ENCODE peak calls at places on chromosomes 3 and 15, in seven cellular contexts. Q is PC-3, L is K562, P is HCT116, N is mesenchymal stem cell, S is GM23338, H is IMR-90. V is an unnamed sample.

GRCh38 chr15:77533530-77533929 is 99.2 kb downstream of the LINGO1 start:
- DNase-seq in L (no peak), Q (no peak), P (no peak), N (no peak), H (no peak), S (peak), V (no peak)

GRCh38 chr15:63402498-63403253 is 21.0 kb upstream of the CA12 start:
- DNase-seq in N (peak), H (peak), P (no peak), Q (peak), L (peak), S (peak), V (peak)

GRCh38 chr3:175656451-175656850 is 797.3 kb downstream of the NAALADL2 start:
- DNase-seq in Q (peak), L (no peak), H (no peak), N (no peak), S (no peak), P (no peak), V (no peak)

GRCh38 chr3:174614046-174614445 is 245.1 kb upstream of the NAALADL2 start:
- DNase-seq in Q (no peak), P (no peak), H (no peak), S (no peak), N (peak), L (no peak), V (no peak)

GRCh38 chr3:132874701-132875100 is 152.5 kb upstream of the NPHP3 start:
- DNase-seq in L (no peak), S (no peak), Q (no peak), H (no peak), N (no peak), P (no peak), V (no peak)

GRCh38 chr3:139434764-139435291 is 41.5 kb downstream of the RBP2 start:
- DNase-seq in S (peak), Q (peak), H (peak), P (no peak), N (peak), L (no peak), V (no peak)

GRCh38 chr3:171417813-171418212 is 42.4 kb downstream of the TNIK start:
- DNase-seq in S (no peak), H (peak), Q (peak), P (no peak), L (no peak), N (peak), V (peak)

GRCh38 chr3:187889601-187890404 is 144.5 kb upstream of the BCL6 start:
- DNase-seq in N (peak), H (no peak), L (peak), P (peak), Q (no peak), S (no peak), V (no peak)

GRCh38 chr15:36370735-36371115 is 208.7 kb upstream of the CDIN1 start:
- DNase-seq in P (peak), H (peak), S (no peak), N (peak), L (no peak), Q (peak), V (peak)

GRCh38 chr3:60182697-60183096 is 1068.6 kb downstream of the FHIT start:
- DNase-seq in P (no peak), L (no peak), Q (no peak), S (peak), N (no peak), H (no peak), V (no peak)

GRCh38 chr3:8713901-8714759 is 19.5 kb upstream of the CAV3 start:
- DNase-seq in N (no peak), P (peak), Q (no peak), H (no peak), L (peak), S (peak), V (peak)

GRCh38 chr15:55737373-55737772 is 5.6 kb downstream of the PRTG start:
- DNase-seq in P (no peak), H (peak), N (peak), L (no peak), Q (no peak), S (peak), V (no peak)

GRCh38 chr3:196572389-196572788 is 3.9 kb downstream of the FBXO45 start:
- DNase-seq in H (no peak), N (no peak), L (peak), Q (no peak), S (no peak), P (no peak), V (no peak)

GRCh38 chr3:137519602-137520001 is 244.5 kb upstream of the SOX14 start:
- DNase-seq in H (no peak), L (no peak), N (no peak), P (no peak), S (no peak), Q (no peak), V (no peak)

GRCh38 chr15:76153241-76154197 is 93.7 kb downstream of the TMEM266 start:
- DNase-seq in N (no peak), P (no peak), H (no peak), Q (no peak), L (no peak), S (no peak), V (no peak)

GRCh38 chr3:23685484-23686258 is 120.1 kb upstream of the UBE2E1 start:
- DNase-seq in S (peak), L (peak), Q (peak), N (peak), H (peak), P (peak), V (peak)

GRCh38 chr3:70832035-70832795 is 519.8 kb upstream of the MDFIC2 start:
- DNase-seq in Q (peak), P (no peak), H (peak), N (peak), L (no peak), S (no peak), V (peak)

GRCh38 chr15:66287461-66288055 is 5.8 kb upstream of the DIS3L start:
- DNase-seq in Q (peak), S (peak), N (peak), L (peak), P (no peak), H (peak), V (peak)

GRCh38 chr3:53806182-53807116 is 39.8 kb downstream of the CHDH start:
- DNase-seq in S (no peak), P (no peak), H (peak), Q (peak), L (no peak), N (peak), V (peak)

GRCh38 chr3:133487920-133488540 is 85.5 kb upstream of the CDV3 start:
- DNase-seq in N (peak), P (no peak), S (peak), L (peak), Q (peak), H (peak), V (peak)

GRCh38 chr3:67357610-67358458 is 296.6 kb downstream of the SUCLG2 start:
- DNase-seq in Q (peak), L (peak), P (peak), H (peak), S (peak), N (peak), V (no peak)

GRCh38 chr15:40081691-40082194 is 26.9 kb downstream of the BMF start:
- DNase-seq in N (peak), L (peak), P (no peak), H (peak), S (peak), Q (peak), V (peak)

GRCh38 chr3:165521131-165521871 is 315.9 kb downstream of the BCHE start:
- DNase-seq in L (no peak), N (no peak), P (no peak), H (no peak), S (no peak), Q (no peak), V (no peak)

GRCh38 chr15:26011916-26012315 is 148.8 kb upstream of the ATP10A start:
- DNase-seq in N (no peak), P (no peak), Q (no peak), H (no peak), S (no peak), L (no peak), V (no peak)

GRCh38 chr3:19898725-19899124 is 35.3 kb downstream of the EFHB start:
- DNase-seq in S (no peak), L (no peak), P (no peak), H (peak), N (no peak), Q (peak), V (peak)

GRCh38 chr3:42501681-42502428 is 588 bp upstream of the VIPR1 start:
- DNase-seq in L (peak), N (peak), H (peak), Q (peak), S (peak), P (no peak), V (no peak)

GRCh38 chr3:150408232-150409124 is at the start of gene TSC22D2:
- DNase-seq in S (peak), H (peak), L (peak), Q (peak), P (peak), N (peak), V (peak)

GRCh38 chr15:84023636-84024035 is 211.9 kb upstream of the GOLGA6L4 start:
- DNase-seq in N (peak), S (peak), H (peak), P (peak), Q (peak), L (peak), V (no peak)

GRCh38 chr3:105957722-105958121 is 88.9 kb upstream of the CBLB start:
- DNase-seq in N (no peak), H (peak), P (no peak), S (no peak), Q (peak), L (no peak), V (peak)

GRCh38 chr3:53150247-53151085 is 10.5 kb upstream of the PRKCD start:
- DNase-seq in Q (peak), N (no peak), L (no peak), S (no peak), H (peak), P (peak), V (peak)

GRCh38 chr3:170225166-170225565 is 2.9 kb downstream of the PRKCI start:
- DNase-seq in P (no peak), N (no peak), Q (no peak), H (no peak), S (no peak), L (no peak), V (no peak)

GRCh38 chr3:193052294-193052693 is 134.6 kb upstream of the MB21D2 start:
- DNase-seq in L (no peak), N (no peak), S (no peak), P (no peak), H (no peak), Q (no peak), V (no peak)

GRCh38 chr15:55475842-55476241 is 32.2 kb downstream of the DNAAF4 start:
- DNase-seq in S (no peak), H (no peak), L (no peak), P (no peak), N (no peak), Q (no peak), V (no peak)

GRCh38 chr3:67198374-67198773 is 200.3 kb downstream of the KBTBD8 start:
- DNase-seq in N (no peak), H (no peak), P (no peak), L (no peak), S (peak), Q (no peak), V (no peak)

GRCh38 chr3:153372326-153372725 is 210.3 kb downstream of the RAP2B start:
- DNase-seq in Q (peak), S (no peak), L (no peak), H (peak), N (no peak), P (no peak), V (peak)

GRCh38 chr15:85414495-85414894 is 34.1 kb downstream of the AKAP13 start:
- DNase-seq in Q (peak), H (peak), L (no peak), S (no peak), N (peak), P (no peak), V (peak)

GRCh38 chr3:143135150-143135549 is 15.6 kb downstream of the CHST2 start:
- DNase-seq in N (peak), L (no peak), H (peak), P (no peak), Q (peak), S (no peak), V (peak)

GRCh38 chr3:30693470-30694120 is 87.2 kb downstream of the TGFBR2 start:
- DNase-seq in H (peak), Q (peak), S (peak), L (peak), N (peak), P (peak), V (peak)

GRCh38 chr15:40932146-40932545 is 3.0 kb downstream of the DLL4 start:
- DNase-seq in N (no peak), L (no peak), H (no peak), Q (no peak), P (no peak), S (no peak), V (peak)

DNA sequence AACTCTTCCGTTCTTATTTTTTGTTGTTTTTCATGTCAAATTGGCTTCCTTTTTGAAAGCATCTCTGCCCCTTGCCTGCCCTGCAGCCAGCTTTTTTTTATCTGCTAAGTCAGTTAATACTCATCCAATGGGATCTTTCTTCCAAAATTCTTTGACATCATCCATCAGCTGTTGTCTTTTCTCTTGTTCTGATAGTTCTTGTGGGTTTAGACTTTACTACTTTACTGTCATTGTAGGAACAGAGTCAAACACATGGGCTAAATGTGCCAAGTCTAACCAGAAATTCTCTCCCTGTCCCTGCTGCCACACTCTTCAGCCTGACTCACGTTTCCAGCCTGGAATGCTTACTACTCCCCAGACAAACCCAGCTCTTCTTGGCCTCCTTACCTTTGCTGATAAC is 10.7 kb upstream of the VPS8 start:
- DNase-seq in H (no peak), N (no peak), L (no peak), P (no peak), S (no peak), Q (no peak), V (no peak)
- H2AFZ ChIP-seq in H (no peak), N (no peak), L (no peak), P (no peak), S (peak), Q (no peak), V (peak)

DNA sequence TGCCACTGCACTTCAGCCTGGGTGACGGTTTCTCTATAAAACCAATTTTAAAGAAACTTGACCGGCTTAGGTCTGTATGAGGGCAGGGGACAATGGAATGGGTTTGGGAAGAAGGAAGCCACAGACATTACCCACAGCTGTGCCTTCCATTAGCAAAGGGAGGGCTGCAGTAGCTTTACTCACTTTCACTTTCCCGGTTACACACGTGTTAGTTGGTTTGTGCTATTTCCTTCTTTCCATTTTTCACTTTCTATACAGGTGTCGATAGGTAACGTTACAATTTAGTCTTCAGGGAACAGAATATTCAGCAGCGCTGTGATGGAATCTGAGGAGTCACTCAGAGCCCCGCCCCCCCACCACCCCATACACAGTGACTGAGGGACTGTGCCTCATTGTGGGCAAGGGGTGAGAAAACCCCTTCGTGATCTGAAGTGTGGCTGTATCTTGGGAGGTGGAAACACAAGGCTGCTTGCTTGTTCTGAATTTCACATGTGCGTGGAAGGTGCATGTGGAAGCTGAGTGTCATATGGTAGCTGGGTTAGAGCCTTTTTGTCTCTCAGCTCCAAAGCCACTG is 44.8 kb upstream of the RPL32 start:
- DNase-seq in S (no peak), P (no peak), H (no peak), Q (no peak), L (no peak), N (no peak), V (peak)
- H2AFZ ChIP-seq in S (no peak), P (no peak), H (peak), Q (no peak), L (peak), N (no peak), V (no peak)

GRCh38 chr15:31403096-31403495 is 76.5 kb downstream of the KLF13 start:
- DNase-seq in Q (no peak), P (no peak), H (peak), S (no peak), L (no peak), N (no peak), V (peak)
- H2AFZ ChIP-seq in Q (no peak), P (no peak), H (no peak), S (no peak), L (no peak), N (no peak), V (peak)

DNA sequence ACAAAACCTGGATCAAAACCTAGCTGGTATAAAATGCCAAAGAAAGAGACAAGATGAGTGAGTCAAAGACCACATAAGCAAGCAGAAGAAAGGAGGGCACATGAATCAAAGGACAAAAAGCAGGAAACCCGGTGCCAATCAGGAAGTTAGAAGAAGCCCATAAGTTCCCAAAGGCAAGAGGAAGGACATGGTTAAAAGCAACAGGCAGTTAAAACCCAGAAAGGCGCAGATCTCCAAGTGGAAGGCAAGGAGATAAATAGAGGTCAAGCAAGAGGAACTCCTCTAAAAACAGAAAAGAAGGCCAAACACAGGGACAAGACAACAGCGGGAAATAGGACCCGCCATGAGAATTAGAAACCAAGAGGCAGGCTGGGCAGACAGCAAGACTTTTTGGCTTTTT is 4.4 kb downstream of the TMOD2 start:
- DNase-seq in S (no peak), P (no peak), H (no peak), L (no peak), Q (no peak), N (no peak), V (no peak)
- H2AFZ ChIP-seq in S (no peak), P (no peak), H (no peak), L (peak), Q (no peak), N (no peak), V (no peak)

GRCh38 chr3:177665122-177665808 is 468.0 kb upstream of the TBL1XR1 start:
- DNase-seq in L (no peak), N (peak), Q (no peak), H (peak), P (no peak), S (no peak), V (peak)
- H2AFZ ChIP-seq in L (no peak), N (no peak), Q (no peak), H (no peak), P (no peak), S (no peak), V (no peak)

GRCh38 chr3:195150194-195151118 is 120.5 kb downstream of the XXYLT1 start:
- DNase-seq in N (peak), H (peak), L (peak), S (peak), Q (peak), P (no peak), V (peak)
- H2AFZ ChIP-seq in N (no peak), H (peak), L (peak), S (peak), Q (peak), P (no peak), V (peak)

DNA sequence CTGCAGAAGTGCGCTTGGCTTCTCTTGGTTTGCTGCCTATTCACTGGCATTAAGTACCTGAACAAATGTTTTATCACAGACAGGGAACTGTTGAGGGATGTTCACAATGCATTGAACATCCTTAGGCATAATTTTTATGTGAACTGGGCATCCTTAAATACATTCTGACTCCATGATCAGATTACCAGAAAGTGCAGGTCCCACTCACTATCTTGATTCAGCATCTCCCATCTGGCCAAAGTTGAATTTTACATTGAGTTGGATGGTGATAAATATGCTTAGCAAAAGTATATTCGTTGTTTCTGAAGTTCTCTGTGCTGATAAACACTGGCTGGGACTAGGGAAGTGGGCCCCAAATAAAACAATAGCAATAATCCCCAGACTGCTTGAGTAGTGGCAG is 108.5 kb downstream of the RBMS3 start:
- DNase-seq in N (no peak), L (no peak), Q (no peak), P (no peak), S (no peak), H (no peak), V (no peak)
- H2AFZ ChIP-seq in N (no peak), L (no peak), Q (no peak), P (no peak), S (no peak), H (no peak), V (no peak)